ENCODE peak calls at places on chromosomes 11 and 22, in nine cellular contexts. T, P, Q, N, M, Y, H, E and X are unnamed samples.

GRCh38 chr11:126468102-126468521 is 112.6 kb downstream of the ST3GAL4 start:
- DNase-seq in N (no peak), Q (no peak), H (no peak), E (no peak), P (no peak), M (no peak), Y (no peak), T (no peak), X (no peak)

GRCh38 chr11:12773591-12773990 is 99.4 kb downstream of the TEAD1 start:
- DNase-seq in Q (no peak), P (no peak), Y (no peak), N (no peak), E (no peak), H (no peak), M (no peak), T (no peak), X (no peak)

GRCh38 chr11:86666193-86666592 is 6.2 kb downstream of the ME3 start:
- DNase-seq in Y (no peak), N (no peak), Q (no peak), T (no peak), E (no peak), H (no peak), M (no peak), P (peak; percentile 54), X (peak; percentile 38)

GRCh38 chr22:39244496-39245129 is at the start of gene PDGFB:
- DNase-seq in T (no peak), N (peak; percentile 62), P (peak; percentile 44), Q (no peak), M (no peak), Y (peak; percentile 60), H (peak; percentile 35), E (no peak), X (no peak)

GRCh38 chr22:24144471-24145115 is 36.7 kb upstream of the SUSD2 start:
- DNase-seq in Y (no peak), M (no peak), E (no peak), H (no peak), T (no peak), Q (no peak), N (no peak), P (no peak), X (no peak)

GRCh38 chr11:27717801-27718229 is 17.6 kb upstream of the BDNF start:
- DNase-seq in Q (no peak), N (no peak), P (no peak), H (peak; percentile 49), M (no peak), E (peak; percentile 43), Y (no peak), T (no peak), X (no peak)

GRCh38 chr22:22666307-22667091 is 22.1 kb downstream of the GGTLC2 start:
- DNase-seq in E (peak; percentile 43), N (peak; percentile 65), M (peak; percentile 46), T (peak; percentile 11), Q (no peak), P (no peak), H (peak; percentile 60), Y (no peak), X (no peak)

GRCh38 chr11:72930011-72930410 is 115.8 kb downstream of the ATG16L2 start:
- DNase-seq in H (no peak), T (no peak), N (peak; percentile 37), Y (no peak), E (peak; percentile 65), M (peak; percentile 59), Q (no peak), P (no peak), X (no peak)

GRCh38 chr11:69409812-69410645 is 71.4 kb upstream of the LINC01488 start:
- DNase-seq in H (no peak), T (no peak), N (no peak), P (no peak), E (no peak), Y (no peak), M (no peak), Q (no peak), X (no peak)

GRCh38 chr11:94885133-94885532 is 88.2 kb downstream of the CWC15 start:
- DNase-seq in E (no peak), Q (no peak), P (peak; percentile 68), H (no peak), M (no peak), T (no peak), N (peak; percentile 96), Y (no peak), X (no peak)

GRCh38 chr22:46219650-46220049 is 30.4 kb downstream of the CDPF1 start:
- DNase-seq in H (no peak), N (no peak), Q (no peak), T (no peak), M (no peak), P (no peak), E (no peak), Y (no peak), X (no peak)

GRCh38 chr22:41226728-41227655 is 13.7 kb downstream of the CHADL start:
- DNase-seq in M (no peak), E (no peak), H (no peak), N (no peak), Q (no peak), Y (no peak), P (no peak), T (no peak), X (no peak)

GRCh38 chr11:117794772-117795629 is 2.0 kb downstream of the DSCAML1 start:
- DNase-seq in N (no peak), M (no peak), Y (no peak), E (no peak), Q (no peak), H (no peak), T (no peak), P (no peak), X (no peak)

GRCh38 chr11:46930089-46930488 is 6.5 kb upstream of the CSTPP1 start:
- DNase-seq in Q (no peak), H (peak; percentile 73), Y (no peak), E (no peak), P (peak; percentile 51), T (peak; percentile 34), M (peak; percentile 73), N (peak; percentile 43), X (no peak)

GRCh38 chr11:119909495-119909894 is 180.5 kb upstream of the NECTIN1 start:
- DNase-seq in H (no peak), T (no peak), Y (no peak), Q (no peak), E (no peak), P (no peak), N (no peak), M (no peak), X (no peak)

GRCh38 chr11:1057806-1058205 is 16.9 kb upstream of the MUC2 start:
- DNase-seq in P (no peak), E (no peak), H (no peak), T (no peak), M (no peak), Y (no peak), N (no peak), Q (no peak), X (no peak)

GRCh38 chr11:77278595-77279506 is 22.6 kb downstream of the GDPD4 start:
- DNase-seq in Y (no peak), P (peak; percentile 85), E (no peak), Q (no peak), H (peak; percentile 76), N (peak; percentile 80), T (no peak), M (peak; percentile 70), X (no peak)

GRCh38 chr11:134110252-134110651 is 41.4 kb downstream of the JAM3 start:
- DNase-seq in Y (no peak), Q (no peak), P (no peak), N (no peak), E (no peak), T (no peak), M (no peak), H (no peak), X (no peak)

GRCh38 chr22:33299245-33299956 is 241.2 kb upstream of the SYN3 start:
- DNase-seq in M (no peak), H (no peak), N (no peak), Y (no peak), E (no peak), Q (no peak), T (no peak), P (no peak), X (no peak)

GRCh38 chr11:61897387-61898246 is 6.3 kb upstream of the FADS3 start:
- DNase-seq in M (peak; percentile 53), H (peak; percentile 70), T (peak; percentile 51), Q (peak; percentile 74), E (peak; percentile 67), P (peak; percentile 27), N (peak; percentile 81), Y (no peak), X (no peak)

DNA sequence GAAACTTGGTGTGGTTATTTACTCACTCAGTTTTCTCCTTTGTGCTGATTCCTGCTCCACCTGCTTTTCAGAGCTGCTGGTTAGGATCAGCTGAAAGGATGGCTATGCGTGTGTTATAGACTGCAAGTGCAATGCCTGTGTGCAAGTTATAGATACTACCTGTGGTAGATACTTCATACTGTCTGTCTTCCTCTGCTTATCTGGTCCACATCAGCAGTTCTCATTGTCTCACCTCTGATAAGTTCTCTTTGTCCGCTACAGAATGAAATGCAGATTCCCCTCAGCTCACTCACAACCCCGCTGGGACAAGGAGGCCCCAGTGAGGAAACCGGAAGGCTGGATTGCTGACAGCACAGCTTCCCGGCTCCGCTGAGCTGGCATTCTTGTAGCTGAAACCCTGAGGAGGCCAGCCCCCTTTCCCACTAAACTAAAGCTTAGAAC is 37.5 kb upstream of the LYVE1 start:
- DNase-seq in Q (no peak), N (no peak), Y (no peak), P (no peak), E (peak; percentile 87), T (peak; percentile 8), M (peak; percentile 87), H (peak; percentile 89), X (no peak)
- H3K27ac ChIP-seq in Q (no peak overlapping the region), N (no peak overlapping the region), Y (no peak overlapping the region), P (no peak overlapping the region), E (peak overlapping the region; percentile 31), T (no peak overlapping the region), M (peak overlapping the region; percentile 83), H (peak overlapping the region; percentile 87), X (no peak overlapping the region)

GRCh38 chr22:19719055-19719482 is 4.3 kb upstream of the GP1BB start:
- DNase-seq in Y (no peak), E (no peak), H (no peak), Q (no peak), N (no peak), P (no peak), M (no peak), T (no peak), X (no peak)
- H3K9ac ChIP-seq in Y (no peak overlapping the region), E (no peak overlapping the region), H (peak overlapping the region; percentile 75), Q (no peak overlapping the region), N (no peak overlapping the region), P (no peak overlapping the region), M (no peak overlapping the region), T (no peak overlapping the region), X (no peak overlapping the region)

GRCh38 chr11:5891216-5891800 is 1.7 kb upstream of the OR52E5 start:
- DNase-seq in N (peak; percentile 23), Q (no peak), E (peak; percentile 16), T (no peak), P (peak; percentile 6), H (peak; percentile 34), Y (no peak), M (peak; percentile 6), X (no peak)
- H2AFZ ChIP-seq in N (no peak overlapping the region), Q (no peak overlapping the region), E (no peak overlapping the region), T (no peak overlapping the region), P (no peak overlapping the region), H (no peak overlapping the region), Y (no peak overlapping the region), M (no peak overlapping the region), X (no peak overlapping the region)

DNA sequence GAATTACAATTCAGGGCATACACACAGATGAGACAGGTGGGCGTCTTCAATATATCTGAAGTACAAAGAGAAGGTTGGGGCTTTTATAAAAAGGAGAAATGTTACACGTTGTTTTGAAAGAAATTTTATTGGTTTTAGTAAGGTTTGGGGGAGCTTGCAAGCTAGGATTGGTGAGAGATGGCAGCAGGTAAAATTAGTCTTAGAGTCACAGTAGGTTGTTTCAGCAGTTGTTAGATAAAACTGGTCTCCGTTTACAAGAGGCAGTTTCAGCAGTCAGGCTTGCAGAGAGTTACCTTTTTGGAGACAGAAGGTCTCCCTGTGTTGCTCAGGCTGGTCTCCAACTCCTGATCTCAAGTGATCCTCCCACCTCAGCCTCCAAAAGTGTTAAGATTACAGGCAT is 2.4 kb upstream of the SAAL1 start:
- DNase-seq in Y (no peak), T (no peak), Q (no peak), M (no peak), E (no peak), P (no peak), H (no peak), N (no peak), X (no peak)
- H3K27ac ChIP-seq in Y (no peak overlapping the region), T (no peak overlapping the region), Q (no peak overlapping the region), M (no peak overlapping the region), E (no peak overlapping the region), P (no peak overlapping the region), H (no peak overlapping the region), N (no peak overlapping the region), X (no peak overlapping the region)